ENCODE peak calls at places on chromosome 5, in eight cellular contexts. One of them, this sample, is unnamed.

GRCh38 chr5:60403343-60404006 is 296.5 kb downstream of the DEPDC1B start:
- DNase-seq in AG09309: no peak
- DNase-seq in COLO829: no peak
- DNase-seq in mesothelial cell of epicardium: no peak
- DNase-seq in effector CD4-positive, alpha-beta T cell: no peak
- DNase-seq in activated naive CD4-positive, alpha-beta T cell treated with anti-CD3 and anti-CD28 coated beads for 36 hours: no peak
- DNase-seq in activated T-cell treated with anti-CD3 and anti-CD28 coated beads for 4 hours: no peak
- DNase-seq in HuH-7: peak; percentile 44
- DNase-seq in this sample: no peak

GRCh38 chr5:155089649-155090048 is 76.1 kb downstream of the KIF4B start:
- DNase-seq in AG09309: no peak
- DNase-seq in COLO829: no peak
- DNase-seq in mesothelial cell of epicardium: no peak
- DNase-seq in effector CD4-positive, alpha-beta T cell: no peak
- DNase-seq in activated naive CD4-positive, alpha-beta T cell treated with anti-CD3 and anti-CD28 coated beads for 36 hours: no peak
- DNase-seq in activated T-cell treated with anti-CD3 and anti-CD28 coated beads for 4 hours: no peak
- DNase-seq in HuH-7: no peak
- DNase-seq in this sample: no peak

GRCh38 chr5:61160497-61160896 is 1.8 kb downstream of the SMIM15 start:
- DNase-seq in AG09309: no peak
- DNase-seq in COLO829: no peak
- DNase-seq in mesothelial cell of epicardium: no peak
- DNase-seq in effector CD4-positive, alpha-beta T cell: no peak
- DNase-seq in activated naive CD4-positive, alpha-beta T cell treated with anti-CD3 and anti-CD28 coated beads for 36 hours: no peak
- DNase-seq in activated T-cell treated with anti-CD3 and anti-CD28 coated beads for 4 hours: no peak
- DNase-seq in HuH-7: no peak
- DNase-seq in this sample: no peak

GRCh38 chr5:148523139-148523538 is 131.2 kb downstream of the HTR4 start:
- DNase-seq in AG09309: no peak
- DNase-seq in COLO829: no peak
- DNase-seq in mesothelial cell of epicardium: no peak
- DNase-seq in effector CD4-positive, alpha-beta T cell: no peak
- DNase-seq in activated naive CD4-positive, alpha-beta T cell treated with anti-CD3 and anti-CD28 coated beads for 36 hours: no peak
- DNase-seq in activated T-cell treated with anti-CD3 and anti-CD28 coated beads for 4 hours: no peak
- DNase-seq in HuH-7: no peak
- DNase-seq in this sample: no peak

GRCh38 chr5:67059747-67060490 is 136.7 kb downstream of the CD180 start:
- DNase-seq in AG09309: no peak
- DNase-seq in COLO829: no peak
- DNase-seq in mesothelial cell of epicardium: no peak
- DNase-seq in effector CD4-positive, alpha-beta T cell: no peak
- DNase-seq in activated naive CD4-positive, alpha-beta T cell treated with anti-CD3 and anti-CD28 coated beads for 36 hours: no peak
- DNase-seq in activated T-cell treated with anti-CD3 and anti-CD28 coated beads for 4 hours: no peak
- DNase-seq in HuH-7: no peak
- DNase-seq in this sample: no peak

GRCh38 chr5:130237721-130238120 is 333.5 kb downstream of the CHSY3 start:
- DNase-seq in AG09309: no peak
- DNase-seq in COLO829: no peak
- DNase-seq in mesothelial cell of epicardium: no peak
- DNase-seq in effector CD4-positive, alpha-beta T cell: no peak
- DNase-seq in activated naive CD4-positive, alpha-beta T cell treated with anti-CD3 and anti-CD28 coated beads for 36 hours: no peak
- DNase-seq in activated T-cell treated with anti-CD3 and anti-CD28 coated beads for 4 hours: no peak
- DNase-seq in HuH-7: no peak
- DNase-seq in this sample: no peak

GRCh38 chr5:132747064-132747692 is at the start of gene CCNI2:
- DNase-seq in AG09309: no peak
- DNase-seq in COLO829: no peak
- DNase-seq in mesothelial cell of epicardium: peak; percentile 59
- DNase-seq in effector CD4-positive, alpha-beta T cell: peak; percentile 57
- DNase-seq in activated naive CD4-positive, alpha-beta T cell treated with anti-CD3 and anti-CD28 coated beads for 36 hours: peak; percentile 51
- DNase-seq in activated T-cell treated with anti-CD3 and anti-CD28 coated beads for 4 hours: peak; percentile 63
- DNase-seq in HuH-7: peak; percentile 80
- DNase-seq in this sample: no peak

GRCh38 chr5:83844320-83845068 is 123.8 kb upstream of the HAPLN1 start:
- DNase-seq in AG09309: peak; percentile 77
- DNase-seq in COLO829: peak; percentile 13
- DNase-seq in mesothelial cell of epicardium: no peak
- DNase-seq in effector CD4-positive, alpha-beta T cell: no peak
- DNase-seq in activated naive CD4-positive, alpha-beta T cell treated with anti-CD3 and anti-CD28 coated beads for 36 hours: peak; percentile 4
- DNase-seq in activated T-cell treated with anti-CD3 and anti-CD28 coated beads for 4 hours: no peak
- DNase-seq in HuH-7: peak; percentile 37
- DNase-seq in this sample: no peak

GRCh38 chr5:14208071-14209021 is 65.2 kb downstream of the TRIO start:
- DNase-seq in AG09309: no peak
- DNase-seq in COLO829: no peak
- DNase-seq in mesothelial cell of epicardium: no peak
- DNase-seq in effector CD4-positive, alpha-beta T cell: no peak
- DNase-seq in activated naive CD4-positive, alpha-beta T cell treated with anti-CD3 and anti-CD28 coated beads for 36 hours: no peak
- DNase-seq in activated T-cell treated with anti-CD3 and anti-CD28 coated beads for 4 hours: no peak
- DNase-seq in HuH-7: no peak
- DNase-seq in this sample: no peak

GRCh38 chr5:173969167-173970049 is 19.6 kb upstream of the C5orf47 start:
- DNase-seq in AG09309: no peak
- DNase-seq in COLO829: no peak
- DNase-seq in mesothelial cell of epicardium: no peak
- DNase-seq in effector CD4-positive, alpha-beta T cell: no peak
- DNase-seq in activated naive CD4-positive, alpha-beta T cell treated with anti-CD3 and anti-CD28 coated beads for 36 hours: no peak
- DNase-seq in activated T-cell treated with anti-CD3 and anti-CD28 coated beads for 4 hours: no peak
- DNase-seq in HuH-7: peak; percentile 62
- DNase-seq in this sample: no peak

This sample was measured in posterior vena cava.